ENCODE peak calls at places on chromosomes 12 and 14, in eight cellular contexts. One of them, this sample, is unnamed.

GRCh38 chr12:12018454-12018853 is 52.3 kb upstream of the BCL2L14 start:
- DNase-seq in GM03348: no peak
- DNase-seq in NCI-H1436: no peak
- DNase-seq in naive thymus-derived CD8-positive, alpha-beta T cell: no peak
- DNase-seq in GM23248: peak
- DNase-seq in activated naive CD4-positive, alpha-beta T cell treated with anti-CD3 and anti-CD28 coated beads for 36 hours: no peak
- DNase-seq in psoas muscle: no peak
- DNase-seq in stimulated activated CD4-positive, alpha-beta T cell treated with anti-CD3 and anti-CD28 coated beads, Interleukin-1b, Interleukin-23, amount 100 ng/mL, for 4 hours: no peak
- DNase-seq in this sample: no peak

GRCh38 chr12:45402288-45402687 is 186.4 kb downstream of the ANO6 start:
- DNase-seq in NCI-H1436: no peak
- DNase-seq in stimulated activated CD4-positive, alpha-beta T cell treated with anti-CD3 and anti-CD28 coated beads, Interleukin-1b, Interleukin-23, amount 100 ng/mL, for 4 hours: no peak
- DNase-seq in GM23248: peak
- DNase-seq in GM03348: no peak
- DNase-seq in activated naive CD4-positive, alpha-beta T cell treated with anti-CD3 and anti-CD28 coated beads for 36 hours: no peak
- DNase-seq in naive thymus-derived CD8-positive, alpha-beta T cell: no peak
- DNase-seq in psoas muscle: no peak
- DNase-seq in this sample: no peak

GRCh38 chr12:54968181-54968730 is 16.3 kb downstream of the TESPA1 start:
- DNase-seq in psoas muscle: no peak
- DNase-seq in GM23248: no peak
- DNase-seq in NCI-H1436: no peak
- DNase-seq in activated naive CD4-positive, alpha-beta T cell treated with anti-CD3 and anti-CD28 coated beads for 36 hours: no peak
- DNase-seq in stimulated activated CD4-positive, alpha-beta T cell treated with anti-CD3 and anti-CD28 coated beads, Interleukin-1b, Interleukin-23, amount 100 ng/mL, for 4 hours: no peak
- DNase-seq in naive thymus-derived CD8-positive, alpha-beta T cell: no peak
- DNase-seq in GM03348: no peak
- DNase-seq in this sample: no peak

GRCh38 chr12:132019891-132020290 is 70.1 kb downstream of the EP400 start:
- DNase-seq in stimulated activated CD4-positive, alpha-beta T cell treated with anti-CD3 and anti-CD28 coated beads, Interleukin-1b, Interleukin-23, amount 100 ng/mL, for 4 hours: no peak
- DNase-seq in naive thymus-derived CD8-positive, alpha-beta T cell: no peak
- DNase-seq in GM23248: no peak
- DNase-seq in NCI-H1436: no peak
- DNase-seq in psoas muscle: no peak
- DNase-seq in GM03348: no peak
- DNase-seq in activated naive CD4-positive, alpha-beta T cell treated with anti-CD3 and anti-CD28 coated beads for 36 hours: no peak
- DNase-seq in this sample: no peak

GRCh38 chr14:103021817-103022668 is 35.3 kb downstream of the CDC42BPB start:
- DNase-seq in activated naive CD4-positive, alpha-beta T cell treated with anti-CD3 and anti-CD28 coated beads for 36 hours: no peak
- DNase-seq in psoas muscle: no peak
- DNase-seq in naive thymus-derived CD8-positive, alpha-beta T cell: no peak
- DNase-seq in GM23248: peak
- DNase-seq in NCI-H1436: no peak
- DNase-seq in stimulated activated CD4-positive, alpha-beta T cell treated with anti-CD3 and anti-CD28 coated beads, Interleukin-1b, Interleukin-23, amount 100 ng/mL, for 4 hours: no peak
- DNase-seq in GM03348: no peak
- DNase-seq in this sample: no peak

GRCh38 chr14:97491697-97492096 is 694.5 kb downstream of the VRK1 start:
- DNase-seq in GM03348: no peak
- DNase-seq in activated naive CD4-positive, alpha-beta T cell treated with anti-CD3 and anti-CD28 coated beads for 36 hours: no peak
- DNase-seq in naive thymus-derived CD8-positive, alpha-beta T cell: no peak
- DNase-seq in NCI-H1436: no peak
- DNase-seq in psoas muscle: no peak
- DNase-seq in GM23248: no peak
- DNase-seq in stimulated activated CD4-positive, alpha-beta T cell treated with anti-CD3 and anti-CD28 coated beads, Interleukin-1b, Interleukin-23, amount 100 ng/mL, for 4 hours: no peak
- DNase-seq in this sample: no peak

GRCh38 chr14:90628825-90629224 is 187.4 kb downstream of the TTC7B start:
- DNase-seq in stimulated activated CD4-positive, alpha-beta T cell treated with anti-CD3 and anti-CD28 coated beads, Interleukin-1b, Interleukin-23, amount 100 ng/mL, for 4 hours: no peak
- DNase-seq in GM23248: no peak
- DNase-seq in activated naive CD4-positive, alpha-beta T cell treated with anti-CD3 and anti-CD28 coated beads for 36 hours: no peak
- DNase-seq in psoas muscle: no peak
- DNase-seq in naive thymus-derived CD8-positive, alpha-beta T cell: no peak
- DNase-seq in NCI-H1436: no peak
- DNase-seq in GM03348: no peak
- DNase-seq in this sample: peak

GRCh38 chr12:90331262-90331661 is 622.6 kb upstream of the ATP2B1 start:
- DNase-seq in activated naive CD4-positive, alpha-beta T cell treated with anti-CD3 and anti-CD28 coated beads for 36 hours: no peak
- DNase-seq in GM23248: no peak
- DNase-seq in stimulated activated CD4-positive, alpha-beta T cell treated with anti-CD3 and anti-CD28 coated beads, Interleukin-1b, Interleukin-23, amount 100 ng/mL, for 4 hours: no peak
- DNase-seq in psoas muscle: no peak
- DNase-seq in naive thymus-derived CD8-positive, alpha-beta T cell: no peak
- DNase-seq in GM03348: no peak
- DNase-seq in NCI-H1436: no peak
- DNase-seq in this sample: no peak

GRCh38 chr12:49651855-49652254 is 28.5 kb downstream of the PRPF40B start:
- DNase-seq in GM03348: no peak
- DNase-seq in GM23248: no peak
- DNase-seq in stimulated activated CD4-positive, alpha-beta T cell treated with anti-CD3 and anti-CD28 coated beads, Interleukin-1b, Interleukin-23, amount 100 ng/mL, for 4 hours: no peak
- DNase-seq in NCI-H1436: no peak
- DNase-seq in psoas muscle: no peak
- DNase-seq in activated naive CD4-positive, alpha-beta T cell treated with anti-CD3 and anti-CD28 coated beads for 36 hours: no peak
- DNase-seq in naive thymus-derived CD8-positive, alpha-beta T cell: no peak
- DNase-seq in this sample: no peak

GRCh38 chr14:72625689-72626088 is 268.2 kb downstream of the DPF3 start:
- DNase-seq in naive thymus-derived CD8-positive, alpha-beta T cell: no peak
- DNase-seq in activated naive CD4-positive, alpha-beta T cell treated with anti-CD3 and anti-CD28 coated beads for 36 hours: no peak
- DNase-seq in GM23248: no peak
- DNase-seq in stimulated activated CD4-positive, alpha-beta T cell treated with anti-CD3 and anti-CD28 coated beads, Interleukin-1b, Interleukin-23, amount 100 ng/mL, for 4 hours: no peak
- DNase-seq in psoas muscle: no peak
- DNase-seq in GM03348: no peak
- DNase-seq in NCI-H1436: no peak
- DNase-seq in this sample: no peak

GRCh38 chr12:57899010-57899662 is 42.2 kb upstream of the ATP23 start:
- DNase-seq in naive thymus-derived CD8-positive, alpha-beta T cell: peak
- DNase-seq in stimulated activated CD4-positive, alpha-beta T cell treated with anti-CD3 and anti-CD28 coated beads, Interleukin-1b, Interleukin-23, amount 100 ng/mL, for 4 hours: peak
- DNase-seq in NCI-H1436: no peak
- DNase-seq in GM23248: peak
- DNase-seq in GM03348: peak
- DNase-seq in activated naive CD4-positive, alpha-beta T cell treated with anti-CD3 and anti-CD28 coated beads for 36 hours: peak
- DNase-seq in psoas muscle: peak
- DNase-seq in this sample: peak

GRCh38 chr12:52270541-52271070 is 3.8 kb upstream of the KRT86 start:
- DNase-seq in naive thymus-derived CD8-positive, alpha-beta T cell: no peak
- DNase-seq in psoas muscle: no peak
- DNase-seq in activated naive CD4-positive, alpha-beta T cell treated with anti-CD3 and anti-CD28 coated beads for 36 hours: no peak
- DNase-seq in GM03348: no peak
- DNase-seq in stimulated activated CD4-positive, alpha-beta T cell treated with anti-CD3 and anti-CD28 coated beads, Interleukin-1b, Interleukin-23, amount 100 ng/mL, for 4 hours: no peak
- DNase-seq in GM23248: no peak
- DNase-seq in NCI-H1436: no peak
- DNase-seq in this sample: peak

GRCh38 chr12:19129486-19130223 is at the start of gene PLEKHA5:
- DNase-seq in NCI-H1436: peak
- DNase-seq in naive thymus-derived CD8-positive, alpha-beta T cell: peak
- DNase-seq in GM23248: peak
- DNase-seq in stimulated activated CD4-positive, alpha-beta T cell treated with anti-CD3 and anti-CD28 coated beads, Interleukin-1b, Interleukin-23, amount 100 ng/mL, for 4 hours: no peak
- DNase-seq in activated naive CD4-positive, alpha-beta T cell treated with anti-CD3 and anti-CD28 coated beads for 36 hours: peak
- DNase-seq in GM03348: peak
- DNase-seq in psoas muscle: peak
- DNase-seq in this sample: peak

GRCh38 chr12:98595152-98595988 is 1.9 kb downstream of the SLC25A3 start:
- DNase-seq in NCI-H1436: no peak
- DNase-seq in GM23248: peak
- DNase-seq in naive thymus-derived CD8-positive, alpha-beta T cell: peak
- DNase-seq in psoas muscle: no peak
- DNase-seq in GM03348: peak
- DNase-seq in activated naive CD4-positive, alpha-beta T cell treated with anti-CD3 and anti-CD28 coated beads for 36 hours: peak
- DNase-seq in stimulated activated CD4-positive, alpha-beta T cell treated with anti-CD3 and anti-CD28 coated beads, Interleukin-1b, Interleukin-23, amount 100 ng/mL, for 4 hours: no peak
- DNase-seq in this sample: no peak

GRCh38 chr12:110689601-110690430 is 901 bp upstream of the HVCN1 start:
- DNase-seq in stimulated activated CD4-positive, alpha-beta T cell treated with anti-CD3 and anti-CD28 coated beads, Interleukin-1b, Interleukin-23, amount 100 ng/mL, for 4 hours: peak
- DNase-seq in activated naive CD4-positive, alpha-beta T cell treated with anti-CD3 and anti-CD28 coated beads for 36 hours: peak
- DNase-seq in NCI-H1436: no peak
- DNase-seq in naive thymus-derived CD8-positive, alpha-beta T cell: peak
- DNase-seq in GM03348: peak
- DNase-seq in GM23248: peak
- DNase-seq in psoas muscle: peak
- DNase-seq in this sample: peak

GRCh38 chr12:111444314-111444705 is 38.6 kb downstream of the SH2B3 start:
- DNase-seq in stimulated activated CD4-positive, alpha-beta T cell treated with anti-CD3 and anti-CD28 coated beads, Interleukin-1b, Interleukin-23, amount 100 ng/mL, for 4 hours: no peak
- DNase-seq in activated naive CD4-positive, alpha-beta T cell treated with anti-CD3 and anti-CD28 coated beads for 36 hours: peak
- DNase-seq in GM23248: no peak
- DNase-seq in NCI-H1436: no peak
- DNase-seq in naive thymus-derived CD8-positive, alpha-beta T cell: no peak
- DNase-seq in psoas muscle: no peak
- DNase-seq in GM03348: no peak
- DNase-seq in this sample: no peak

GRCh38 chr12:105385141-105385540 is 54.6 kb downstream of the C12orf75 start:
- DNase-seq in NCI-H1436: no peak
- DNase-seq in naive thymus-derived CD8-positive, alpha-beta T cell: no peak
- DNase-seq in GM23248: peak
- DNase-seq in activated naive CD4-positive, alpha-beta T cell treated with anti-CD3 and anti-CD28 coated beads for 36 hours: no peak
- DNase-seq in GM03348: peak
- DNase-seq in stimulated activated CD4-positive, alpha-beta T cell treated with anti-CD3 and anti-CD28 coated beads, Interleukin-1b, Interleukin-23, amount 100 ng/mL, for 4 hours: no peak
- DNase-seq in psoas muscle: no peak
- DNase-seq in this sample: no peak

GRCh38 chr12:69002969-69003368 is 70.0 kb upstream of the CPM start:
- DNase-seq in psoas muscle: no peak
- DNase-seq in activated naive CD4-positive, alpha-beta T cell treated with anti-CD3 and anti-CD28 coated beads for 36 hours: no peak
- DNase-seq in stimulated activated CD4-positive, alpha-beta T cell treated with anti-CD3 and anti-CD28 coated beads, Interleukin-1b, Interleukin-23, amount 100 ng/mL, for 4 hours: no peak
- DNase-seq in GM03348: no peak
- DNase-seq in naive thymus-derived CD8-positive, alpha-beta T cell: no peak
- DNase-seq in NCI-H1436: no peak
- DNase-seq in GM23248: no peak
- DNase-seq in this sample: no peak

GRCh38 chr12:116918464-116918863 is 7.7 kb downstream of the FBXW8 start:
- DNase-seq in GM23248: no peak
- DNase-seq in NCI-H1436: no peak
- DNase-seq in stimulated activated CD4-positive, alpha-beta T cell treated with anti-CD3 and anti-CD28 coated beads, Interleukin-1b, Interleukin-23, amount 100 ng/mL, for 4 hours: no peak
- DNase-seq in psoas muscle: no peak
- DNase-seq in naive thymus-derived CD8-positive, alpha-beta T cell: no peak
- DNase-seq in GM03348: no peak
- DNase-seq in activated naive CD4-positive, alpha-beta T cell treated with anti-CD3 and anti-CD28 coated beads for 36 hours: no peak
- DNase-seq in this sample: no peak

GRCh38 chr12:71846322-71846940 is 6.9 kb downstream of the TBC1D15 start:
- DNase-seq in GM23248: peak
- DNase-seq in GM03348: peak
- DNase-seq in NCI-H1436: no peak
- DNase-seq in psoas muscle: no peak
- DNase-seq in naive thymus-derived CD8-positive, alpha-beta T cell: no peak
- DNase-seq in stimulated activated CD4-positive, alpha-beta T cell treated with anti-CD3 and anti-CD28 coated beads, Interleukin-1b, Interleukin-23, amount 100 ng/mL, for 4 hours: no peak
- DNase-seq in activated naive CD4-positive, alpha-beta T cell treated with anti-CD3 and anti-CD28 coated beads for 36 hours: no peak
- DNase-seq in this sample: no peak

GRCh38 chr12:98422809-98423208 is 92.6 kb upstream of the TMPO start:
- DNase-seq in GM03348: no peak
- DNase-seq in stimulated activated CD4-positive, alpha-beta T cell treated with anti-CD3 and anti-CD28 coated beads, Interleukin-1b, Interleukin-23, amount 100 ng/mL, for 4 hours: no peak
- DNase-seq in NCI-H1436: no peak
- DNase-seq in naive thymus-derived CD8-positive, alpha-beta T cell: no peak
- DNase-seq in activated naive CD4-positive, alpha-beta T cell treated with anti-CD3 and anti-CD28 coated beads for 36 hours: no peak
- DNase-seq in psoas muscle: no peak
- DNase-seq in GM23248: peak
- DNase-seq in this sample: no peak

GRCh38 chr14:28577187-28577586 is 189.4 kb upstream of the FOXG1 start:
- DNase-seq in psoas muscle: no peak
- DNase-seq in naive thymus-derived CD8-positive, alpha-beta T cell: no peak
- DNase-seq in activated naive CD4-positive, alpha-beta T cell treated with anti-CD3 and anti-CD28 coated beads for 36 hours: no peak
- DNase-seq in stimulated activated CD4-positive, alpha-beta T cell treated with anti-CD3 and anti-CD28 coated beads, Interleukin-1b, Interleukin-23, amount 100 ng/mL, for 4 hours: no peak
- DNase-seq in GM23248: no peak
- DNase-seq in GM03348: no peak
- DNase-seq in NCI-H1436: no peak
- DNase-seq in this sample: no peak

GRCh38 chr12:30529489-30530269 is 166.0 kb downstream of the IPO8 start:
- DNase-seq in stimulated activated CD4-positive, alpha-beta T cell treated with anti-CD3 and anti-CD28 coated beads, Interleukin-1b, Interleukin-23, amount 100 ng/mL, for 4 hours: no peak
- DNase-seq in naive thymus-derived CD8-positive, alpha-beta T cell: no peak
- DNase-seq in GM03348: no peak
- DNase-seq in NCI-H1436: no peak
- DNase-seq in GM23248: no peak
- DNase-seq in psoas muscle: no peak
- DNase-seq in activated naive CD4-positive, alpha-beta T cell treated with anti-CD3 and anti-CD28 coated beads for 36 hours: no peak
- DNase-seq in this sample: no peak

GRCh38 chr12:31120392-31121008 is 46.8 kb downstream of the DDX11 start:
- DNase-seq in naive thymus-derived CD8-positive, alpha-beta T cell: no peak
- DNase-seq in GM03348: no peak
- DNase-seq in activated naive CD4-positive, alpha-beta T cell treated with anti-CD3 and anti-CD28 coated beads for 36 hours: no peak
- DNase-seq in stimulated activated CD4-positive, alpha-beta T cell treated with anti-CD3 and anti-CD28 coated beads, Interleukin-1b, Interleukin-23, amount 100 ng/mL, for 4 hours: no peak
- DNase-seq in psoas muscle: no peak
- DNase-seq in GM23248: no peak
- DNase-seq in NCI-H1436: no peak
- DNase-seq in this sample: no peak

GRCh38 chr12:41224066-41224465 is 35.9 kb downstream of the PDZRN4 start:
- DNase-seq in stimulated activated CD4-positive, alpha-beta T cell treated with anti-CD3 and anti-CD28 coated beads, Interleukin-1b, Interleukin-23, amount 100 ng/mL, for 4 hours: no peak
- DNase-seq in GM03348: no peak
- DNase-seq in psoas muscle: no peak
- DNase-seq in GM23248: no peak
- DNase-seq in activated naive CD4-positive, alpha-beta T cell treated with anti-CD3 and anti-CD28 coated beads for 36 hours: no peak
- DNase-seq in NCI-H1436: no peak
- DNase-seq in naive thymus-derived CD8-positive, alpha-beta T cell: no peak
- DNase-seq in this sample: no peak